ENCODE peak calls at places on chromosomes 5 and 9, in five cellular contexts. One of them, this sample, is unnamed.

GRCh38 chr5:172321593-172321992 is 38.0 kb upstream of the UBTD2 start:
- DNase-seq in cardiac septum: no peak
- DNase-seq in heart right ventricle: no peak
- DNase-seq in RPMI8226: no peak
- DNase-seq in T follicular helper cell: no peak
- DNase-seq in this sample: peak

GRCh38 chr5:66666778-66667177 is 70.6 kb downstream of the MAST4 start:
- DNase-seq in heart right ventricle: no peak
- DNase-seq in RPMI8226: peak
- DNase-seq in T follicular helper cell: no peak
- DNase-seq in cardiac septum: no peak
- DNase-seq in this sample: peak

GRCh38 chr9:37220971-37221370 is 100.6 kb downstream of the ZCCHC7 start:
- DNase-seq in heart right ventricle: no peak
- DNase-seq in RPMI8226: no peak
- DNase-seq in cardiac septum: no peak
- DNase-seq in T follicular helper cell: no peak
- DNase-seq in this sample: peak

GRCh38 chr9:94250456-94250855 is 8.6 kb upstream of the ZNF169 start:
- DNase-seq in T follicular helper cell: no peak
- DNase-seq in RPMI8226: no peak
- DNase-seq in cardiac septum: no peak
- DNase-seq in heart right ventricle: no peak
- DNase-seq in this sample: no peak

GRCh38 chr9:89418112-89418872 is 79.6 kb downstream of the SEMA4D start:
- DNase-seq in cardiac septum: no peak
- DNase-seq in RPMI8226: no peak
- DNase-seq in heart right ventricle: no peak
- DNase-seq in T follicular helper cell: no peak
- DNase-seq in this sample: no peak

GRCh38 chr5:39080597-39081204 is 6.5 kb upstream of the RICTOR start:
- DNase-seq in heart right ventricle: peak
- DNase-seq in cardiac septum: peak
- DNase-seq in T follicular helper cell: no peak
- DNase-seq in RPMI8226: peak
- DNase-seq in this sample: peak

GRCh38 chr9:16100596-16101091 is 547.8 kb downstream of the CCDC171 start:
- DNase-seq in T follicular helper cell: no peak
- DNase-seq in cardiac septum: no peak
- DNase-seq in RPMI8226: no peak
- DNase-seq in heart right ventricle: peak
- DNase-seq in this sample: peak

GRCh38 chr9:130548103-130548502 is 31.3 kb upstream of the FUBP3 start:
- DNase-seq in cardiac septum: no peak
- DNase-seq in RPMI8226: no peak
- DNase-seq in T follicular helper cell: no peak
- DNase-seq in heart right ventricle: no peak
- DNase-seq in this sample: no peak

GRCh38 chr9:73813546-73813945 is 661.9 kb downstream of the ANXA1 start:
- DNase-seq in cardiac septum: no peak
- DNase-seq in heart right ventricle: no peak
- DNase-seq in RPMI8226: no peak
- DNase-seq in T follicular helper cell: no peak
- DNase-seq in this sample: no peak

GRCh38 chr5:79081779-79082178 is 12.2 kb downstream of the BHMT2 start:
- DNase-seq in heart right ventricle: no peak
- DNase-seq in cardiac septum: no peak
- DNase-seq in T follicular helper cell: no peak
- DNase-seq in RPMI8226: no peak
- DNase-seq in this sample: no peak

GRCh38 chr5:16888694-16889124 is 47.4 kb downstream of the MYO10 start:
- DNase-seq in RPMI8226: no peak
- DNase-seq in cardiac septum: no peak
- DNase-seq in T follicular helper cell: no peak
- DNase-seq in heart right ventricle: no peak
- DNase-seq in this sample: no peak

GRCh38 chr5:103473725-103474124 is 88.9 kb downstream of the NUDT12 start:
- DNase-seq in cardiac septum: no peak
- DNase-seq in heart right ventricle: no peak
- DNase-seq in T follicular helper cell: no peak
- DNase-seq in RPMI8226: no peak
- DNase-seq in this sample: no peak

GRCh38 chr9:76537150-76537646 is 78.2 kb downstream of the GCNT1 start:
- DNase-seq in cardiac septum: no peak
- DNase-seq in RPMI8226: peak
- DNase-seq in heart right ventricle: peak
- DNase-seq in T follicular helper cell: no peak
- DNase-seq in this sample: no peak

GRCh38 chr5:14870347-14871083 is 1.1 kb downstream of the ANKH start:
- DNase-seq in heart right ventricle: peak
- DNase-seq in cardiac septum: no peak
- DNase-seq in RPMI8226: peak
- DNase-seq in T follicular helper cell: no peak
- DNase-seq in this sample: peak

GRCh38 chr5:159094745-159095144 is 5.0 kb downstream of the EBF1 start:
- DNase-seq in heart right ventricle: peak
- DNase-seq in RPMI8226: peak
- DNase-seq in T follicular helper cell: no peak
- DNase-seq in cardiac septum: no peak
- DNase-seq in this sample: peak

GRCh38 chr5:91016954-91017690 is 366.0 kb downstream of the ARRDC3 start:
- DNase-seq in heart right ventricle: no peak
- DNase-seq in RPMI8226: no peak
- DNase-seq in T follicular helper cell: no peak
- DNase-seq in cardiac septum: no peak
- DNase-seq in this sample: no peak

GRCh38 chr5:56663523-56663922 is 151.8 kb upstream of the MAP3K1 start:
- DNase-seq in cardiac septum: no peak
- DNase-seq in RPMI8226: no peak
- DNase-seq in heart right ventricle: no peak
- DNase-seq in T follicular helper cell: no peak
- DNase-seq in this sample: no peak

GRCh38 chr9:126031116-126031515 is 283.9 kb downstream of the PBX3 start:
- DNase-seq in heart right ventricle: no peak
- DNase-seq in T follicular helper cell: no peak
- DNase-seq in cardiac septum: peak
- DNase-seq in RPMI8226: no peak
- DNase-seq in this sample: no peak

GRCh38 chr5:123035950-123036390 is 555 bp downstream of the PPIC start:
- DNase-seq in heart right ventricle: peak
- DNase-seq in cardiac septum: peak
- DNase-seq in T follicular helper cell: no peak
- DNase-seq in RPMI8226: no peak
- DNase-seq in this sample: peak

GRCh38 chr5:130400091-130400490 is 495.8 kb downstream of the CHSY3 start:
- DNase-seq in heart right ventricle: no peak
- DNase-seq in RPMI8226: no peak
- DNase-seq in cardiac septum: no peak
- DNase-seq in T follicular helper cell: no peak
- DNase-seq in this sample: no peak

GRCh38 chr5:127634007-127634406 is 14.9 kb upstream of the CTXN3 start:
- DNase-seq in RPMI8226: no peak
- DNase-seq in T follicular helper cell: no peak
- DNase-seq in cardiac septum: no peak
- DNase-seq in heart right ventricle: no peak
- DNase-seq in this sample: no peak

This sample was measured in NCI-H82.